ENCODE peak calls at places on chromosomes 4 and X, in five cellular contexts. W is breast epithelium, G is fibroblast of pulmonary artery, C is PC-3, N is GM06990. A is an unnamed sample.

GRCh38 chrX:104183685-104184084 is 17.4 kb downstream of the FAM199X start:
- DNase-seq in W (no peak), G (no peak), C (no peak), N (no peak), A (no peak)

GRCh38 chr4:6134612-6135220 is 65.6 kb downstream of the JAKMIP1 start:
- DNase-seq in W (no peak), G (no peak), C (peak; percentile 32), N (peak; percentile 54), A (no peak)

GRCh38 chrX:68830486-68831404 is 1.9 kb downstream of the EFNB1 start:
- DNase-seq in W (no peak), G (no peak), C (peak; percentile 26), N (no peak), A (no peak)

GRCh38 chr4:146520894-146521542 is 722 bp downstream of the SLC10A7 start:
- DNase-seq in W (no peak), G (peak; percentile 65), C (peak; percentile 60), N (peak; percentile 16), A (peak; percentile 80)

GRCh38 chr4:8586671-8587468 is 5.7 kb upstream of the CPZ start:
- DNase-seq in W (no peak), G (no peak), C (peak; percentile 33), N (no peak), A (no peak)

GRCh38 chr4:165560941-165561340 is 182.1 kb downstream of the CPE start:
- DNase-seq in W (no peak), G (peak; percentile 31), C (no peak), N (no peak), A (no peak)

GRCh38 chrX:129653985-129654651 is 638 bp downstream of the APLN start:
- DNase-seq in W (no peak), G (no peak), C (peak; percentile 35), N (no peak), A (no peak)

GRCh38 chr4:145217339-145217738 is 37.0 kb upstream of the OTUD4 start:
- DNase-seq in W (no peak), G (no peak), C (no peak), N (no peak), A (no peak)

GRCh38 chr4:3135155-3136011 is 60.9 kb downstream of the HTT start:
- DNase-seq in W (no peak), G (peak; percentile 7), C (no peak), N (no peak), A (peak; percentile 84)

GRCh38 chr4:9765091-9765490 is 16.3 kb upstream of the DRD5 start:
- DNase-seq in W (no peak), G (peak; percentile 42), C (peak; percentile 26), N (peak; percentile 31), A (no peak)

GRCh38 chr4:1416948-1417260 is 10.7 kb upstream of the NKX1-1 start:
- DNase-seq in W (no peak), G (no peak), C (no peak), N (no peak), A (no peak)

GRCh38 chr4:84971319-84971932 is 4.9 kb upstream of the WDFY3 start:
- DNase-seq in W (no peak), G (peak; percentile 80), C (peak; percentile 59), N (no peak), A (peak; percentile 75)

GRCh38 chr4:4182835-4183568 is 43.7 kb downstream of the OTOP1 start:
- DNase-seq in W (no peak), G (peak; percentile 15), C (peak; percentile 45), N (peak; percentile 12), A (peak; percentile 13)

GRCh38 chr4:125316391-125316780 is 1.6 kb downstream of the FAT4 start:
- DNase-seq in W (no peak), G (peak; percentile 45), C (peak; percentile 7), N (peak; percentile 3), A (no peak)

GRCh38 chr4:173537628-173538147 is 7.7 kb upstream of the HAND2 start:
- DNase-seq in W (no peak), G (no peak), C (no peak), N (no peak), A (peak; percentile 18)

GRCh38 chr4:108512615-108513505 is 107.5 kb upstream of the RPL34 start:
- DNase-seq in W (peak; percentile 18), G (peak; percentile 35), C (peak; percentile 25), N (no peak), A (peak; percentile 39)

GRCh38 chr4:2250764-2251072 is 8.8 kb upstream of the HAUS3 start:
- DNase-seq in W (peak; percentile 16), G (no peak), C (no peak), N (peak; percentile 1), A (no peak)

GRCh38 chrX:153521034-153521433 is 3.6 kb downstream of the ATP2B3 start:
- DNase-seq in W (no peak), G (peak; percentile 26), C (no peak), N (no peak), A (no peak)

GRCh38 chr4:38743866-38744265 is 38.9 kb downstream of the TLR10 start:
- DNase-seq in W (no peak), G (no peak), C (no peak), N (no peak), A (peak; percentile 23)

GRCh38 chrX:71547339-71547738 is 14.4 kb downstream of the OGT start:
- DNase-seq in W (no peak), G (no peak), C (no peak), N (no peak), A (no peak)

GRCh38 chr4:81508786-81509574 is 37.3 kb upstream of the RASGEF1B start:
- DNase-seq in W (no peak), G (no peak), C (no peak), N (peak; percentile 20), A (no peak)

GRCh38 chr4:81509822-81510221 is 38.1 kb upstream of the RASGEF1B start:
- DNase-seq in W (no peak), G (no peak), C (no peak), N (no peak), A (no peak)

GRCh38 chr4:81512371-81512770 is 40.7 kb upstream of the RASGEF1B start:
- DNase-seq in W (no peak), G (no peak), C (no peak), N (no peak), A (no peak)

GRCh38 chr4:81512945-81513584 is 41.4 kb upstream of the RASGEF1B start:
- DNase-seq in W (no peak), G (no peak), C (no peak), N (no peak), A (no peak)

DNA sequence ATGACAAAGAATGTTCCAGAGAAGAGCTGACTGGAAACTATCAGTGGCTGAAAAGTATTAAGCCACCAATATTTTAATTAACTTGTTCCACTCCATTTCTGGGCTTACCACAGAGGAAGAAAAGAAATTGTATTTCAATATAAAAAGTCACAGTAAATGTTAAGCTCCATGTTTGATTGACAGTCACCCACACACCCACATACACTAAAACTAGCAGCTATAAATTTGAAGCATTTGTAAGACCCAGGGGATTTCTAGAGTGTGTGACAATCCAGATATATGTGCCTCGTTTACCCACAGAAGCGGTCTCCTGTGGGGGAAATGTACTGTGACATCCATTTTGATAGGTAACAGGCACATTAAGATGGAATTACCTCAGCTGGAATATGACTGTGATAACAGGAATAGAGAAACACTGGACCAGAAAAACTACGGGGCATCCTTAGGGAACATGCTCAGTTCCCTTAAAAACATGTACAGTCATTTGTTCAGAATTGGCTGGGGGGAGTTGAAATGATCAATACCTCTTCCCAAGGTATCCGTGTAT is 39.0 kb upstream of the RASGEF1B start:
- DNase-seq in W (no peak), G (no peak), C (no peak), N (no peak), A (no peak)
- H3K4me3 ChIP-seq in W (no peak overlapping the region), G (no peak overlapping the region), C (no peak overlapping the region), N (no peak overlapping the region), A (no peak overlapping the region)

GRCh38 chrX:47366051-47366722 is 4.2 kb upstream of the ZNF157 start:
- DNase-seq in W (peak; percentile 40), G (peak; percentile 78), C (peak; percentile 43), N (peak; percentile 74), A (peak; percentile 51)

GRCh38 chrX:47360423-47361179 is 9.8 kb upstream of the ZNF157 start:
- DNase-seq in W (no peak), G (no peak), C (no peak), N (no peak), A (no peak)

GRCh38 chrX:47358387-47359065 is 11.9 kb upstream of the ZNF157 start:
- DNase-seq in W (no peak), G (peak; percentile 6), C (peak; percentile 2), N (no peak), A (no peak)

GRCh38 chrX:47361538-47362511 is 8.6 kb upstream of the ZNF157 start:
- DNase-seq in W (peak; percentile 73), G (peak; percentile 96), C (peak; percentile 67), N (peak; percentile 85), A (peak; percentile 96)
- TF ChIP-seq CTCF in W (no peak), G (peak; percentile 3), C (no peak), N (no peak), A (no peak)

GRCh38 chr4:148043990-148044645 is 312.2 kb downstream of the ARHGAP10 start:
- DNase-seq in W (no peak), G (no peak), C (no peak), N (no peak), A (no peak)
- H3K4me3 ChIP-seq in W (no peak overlapping the region), G (no peak overlapping the region), C (no peak overlapping the region), N (no peak overlapping the region), A (no peak overlapping the region)

DNA sequence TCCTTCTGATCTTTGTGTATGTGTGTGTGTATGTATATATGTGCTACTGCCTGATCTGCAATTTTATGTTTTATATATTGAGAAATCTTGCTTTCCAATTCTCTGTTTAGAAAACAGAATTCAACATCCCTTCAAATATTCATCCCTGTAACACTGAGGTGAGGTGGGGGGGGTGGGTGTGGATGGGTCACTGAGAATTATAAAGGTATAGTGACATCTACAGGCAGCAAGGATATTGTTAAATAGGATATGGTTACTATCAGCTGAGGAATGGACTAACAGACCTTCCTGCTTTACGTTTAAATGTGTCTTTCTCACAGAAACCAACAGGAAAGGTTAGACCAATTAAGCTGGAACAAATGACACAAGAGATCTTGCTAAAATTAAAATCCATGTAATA is 19.0 kb upstream of the MAGEB2 start:
- DNase-seq in W (no peak), G (peak; percentile 3), C (peak; percentile 38), N (no peak), A (peak; percentile 11)
- TF ChIP-seq CTCF in W (no peak), G (peak; percentile 3), C (peak; percentile 50), N (peak; percentile 22), A (peak; percentile 14)

DNA sequence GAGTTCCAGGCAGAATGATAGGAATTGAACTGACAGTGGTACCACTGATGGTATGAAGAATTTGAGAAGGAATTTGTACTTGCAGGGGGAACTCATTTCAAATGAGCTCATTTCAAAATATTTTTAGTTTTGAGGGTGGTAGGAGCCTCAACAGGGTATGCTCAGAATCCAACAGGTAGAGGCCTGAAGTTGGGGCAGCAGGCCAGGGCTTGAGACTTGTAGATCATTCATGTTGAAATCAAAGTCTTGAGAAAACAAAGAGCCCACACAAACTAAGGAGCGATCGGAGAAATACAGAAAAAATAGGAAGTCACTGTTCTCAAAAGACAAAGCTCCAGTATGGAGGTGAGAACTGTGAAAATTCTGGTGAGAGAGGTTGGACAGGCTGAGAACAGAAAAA is 1.0 kb upstream of the SLC9A6 start:
- DNase-seq in W (no peak), G (no peak), C (no peak), N (no peak), A (no peak)
- H3K4me3 ChIP-seq in W (peak overlapping the region; percentile 80), G (no peak overlapping the region), C (peak overlapping the region; percentile 71), N (no peak overlapping the region), A (no peak overlapping the region)

GRCh38 chrX:6225307-6226052 is 3.2 kb downstream of the NLGN4X start:
- DNase-seq in W (no peak), G (no peak), C (no peak), N (no peak), A (no peak)
- TF ChIP-seq CTCF in W (no peak), G (no peak), C (no peak), N (no peak), A (no peak)